ENCODE peak calls at places on chromosome 15, in five cellular contexts. T is H9, W is neuronal stem cell, X is H1, Y is trophoblast cell. Z is an unnamed sample.

GRCh38 chr15:56272474-56272873 is 28.8 kb upstream of the RFX7 start:
- DNase-seq in T (no peak), Y (no peak), W (no peak), X (no peak), Z (no peak)

GRCh38 chr15:63405683-63406456 is 24.2 kb upstream of the CA12 start:
- DNase-seq in T (no peak), W (no peak), X (no peak), Y (no peak), Z (no peak)

GRCh38 chr15:63600001-63600645 is 2.9 kb downstream of the FBXL22 start:
- DNase-seq in Y (no peak), W (peak; percentile 36), X (no peak), T (peak; percentile 51), Z (no peak)

GRCh38 chr15:66483131-66483566 is 14.4 kb downstream of the SNAPC5 start:
- DNase-seq in Y (no peak), W (no peak), X (no peak), T (no peak), Z (peak; percentile 69)

GRCh38 chr15:47119349-47119748 is 598.0 kb upstream of the SEMA6D start:
- DNase-seq in W (no peak), X (no peak), Y (no peak), T (no peak), Z (no peak)

GRCh38 chr15:68503791-68504720 is 72.1 kb upstream of the ITGA11 start:
- DNase-seq in Y (no peak), X (no peak), W (no peak), T (peak; percentile 25), Z (peak; percentile 29)

GRCh38 chr15:68526269-68526668 is 52.5 kb upstream of the CORO2B start:
- DNase-seq in T (no peak), W (no peak), X (no peak), Y (no peak), Z (no peak)

GRCh38 chr15:39488498-39488897 is 92.4 kb upstream of the THBS1 start:
- DNase-seq in W (no peak), Y (no peak), T (no peak), X (no peak), Z (peak; percentile 46)

GRCh38 chr15:76866716-76867321 is 38.3 kb downstream of the SCAPER start:
- DNase-seq in T (no peak), W (peak; percentile 9), X (no peak), Y (peak; percentile 16), Z (peak; percentile 56)

GRCh38 chr15:69795601-69796000 is 302.1 kb downstream of the TLE3 start:
- DNase-seq in X (no peak), W (no peak), T (peak; percentile 12), Y (no peak), Z (no peak)

GRCh38 chr15:69794643-69795461 is 302.9 kb downstream of the TLE3 start:
- DNase-seq in X (no peak), W (no peak), Y (peak; percentile 16), T (peak; percentile 22), Z (peak; percentile 69)

GRCh38 chr15:69797615-69798014 is 300.1 kb downstream of the TLE3 start:
- DNase-seq in W (no peak), T (no peak), Y (no peak), X (no peak), Z (no peak)

GRCh38 chr15:69798481-69799315 is 299.0 kb downstream of the TLE3 start:
- DNase-seq in T (peak; percentile 14), W (no peak), Y (no peak), X (no peak), Z (peak; percentile 36)

GRCh38 chr15:69797051-69797595 is 300.6 kb downstream of the TLE3 start:
- DNase-seq in T (peak; percentile 8), Y (no peak), X (no peak), W (no peak), Z (no peak)
- H2BK12ac ChIP-seq in T (no peak overlapping the region), Y (no peak overlapping the region), X (no peak overlapping the region), W (no peak overlapping the region), Z (no peak overlapping the region)

GRCh38 chr15:84908564-84908963 is 24.1 kb downstream of the SLC28A1 start:
- DNase-seq in T (no peak), W (no peak), Y (no peak), X (no peak), Z (no peak)

GRCh38 chr15:84907731-84908130 is 23.3 kb downstream of the SLC28A1 start:
- DNase-seq in X (no peak), W (no peak), T (no peak), Y (no peak), Z (no peak)

GRCh38 chr15:84903751-84904150 is 19.3 kb downstream of the SLC28A1 start:
- DNase-seq in W (no peak), T (no peak), Y (no peak), X (no peak), Z (no peak)

GRCh38 chr15:84904409-84904808 is 19.9 kb downstream of the SLC28A1 start:
- DNase-seq in W (no peak), T (no peak), X (no peak), Y (no peak), Z (no peak)

GRCh38 chr15:84905016-84905916 is 20.8 kb downstream of the SLC28A1 start:
- DNase-seq in Y (no peak), X (no peak), T (no peak), W (no peak), Z (no peak)
- H2AK5ac ChIP-seq in Y (peak overlapping the region; percentile 58), X (no peak overlapping the region), T (no peak overlapping the region), W (no peak overlapping the region), Z (no peak overlapping the region)

GRCh38 chr15:82970696-82971095 is 15.3 kb upstream of the RAMAC start:
- DNase-seq in W (no peak), X (no peak), T (no peak), Y (no peak), Z (no peak)
- H3K4ac ChIP-seq in W (no peak overlapping the region), X (no peak overlapping the region), T (no peak overlapping the region), Y (no peak overlapping the region), Z (no peak overlapping the region)

GRCh38 chr15:98809273-98809672 is 160.9 kb downstream of the IGF1R start:
- DNase-seq in T (no peak), X (no peak), W (no peak), Y (no peak), Z (no peak)
- H2BK12ac ChIP-seq in T (no peak overlapping the region), X (no peak overlapping the region), W (no peak overlapping the region), Y (no peak overlapping the region), Z (no peak overlapping the region)

GRCh38 chr15:69587731-69588130 is 135.1 kb downstream of the RPLP1 start:
- DNase-seq in T (no peak), Y (no peak), X (no peak), W (no peak), Z (no peak)

GRCh38 chr15:69590201-69590600 is 137.6 kb downstream of the RPLP1 start:
- DNase-seq in W (no peak), T (no peak), Y (no peak), X (no peak), Z (no peak)

GRCh38 chr15:69585937-69586336 is 133.3 kb downstream of the RPLP1 start:
- DNase-seq in T (no peak), Y (no peak), W (no peak), X (no peak), Z (no peak)

GRCh38 chr15:69583627-69584026 is 131.0 kb downstream of the RPLP1 start:
- DNase-seq in T (no peak), Y (no peak), X (no peak), W (no peak), Z (no peak)

GRCh38 chr15:69586721-69587120 is 134.1 kb downstream of the RPLP1 start:
- DNase-seq in X (no peak), T (no peak), W (no peak), Y (no peak), Z (no peak)
- H2AK5ac ChIP-seq in X (no peak overlapping the region), T (no peak overlapping the region), W (no peak overlapping the region), Y (no peak overlapping the region), Z (no peak overlapping the region)

GRCh38 chr15:28956491-28956890 is 70.7 kb downstream of the APBA2 start:
- DNase-seq in Y (no peak), W (no peak), X (no peak), T (no peak), Z (no peak)

GRCh38 chr15:28955160-28955502 is 69.4 kb downstream of the APBA2 start:
- DNase-seq in Y (no peak), T (peak; percentile 11), W (no peak), X (no peak), Z (peak; percentile 85)

GRCh38 chr15:28957606-28958498 is 72.1 kb downstream of the APBA2 start:
- DNase-seq in T (no peak), W (no peak), X (no peak), Y (no peak), Z (no peak)

GRCh38 chr15:28954466-28955159 is 68.8 kb downstream of the APBA2 start:
- DNase-seq in W (no peak), T (peak; percentile 22), X (no peak), Y (no peak), Z (no peak)

DNA sequence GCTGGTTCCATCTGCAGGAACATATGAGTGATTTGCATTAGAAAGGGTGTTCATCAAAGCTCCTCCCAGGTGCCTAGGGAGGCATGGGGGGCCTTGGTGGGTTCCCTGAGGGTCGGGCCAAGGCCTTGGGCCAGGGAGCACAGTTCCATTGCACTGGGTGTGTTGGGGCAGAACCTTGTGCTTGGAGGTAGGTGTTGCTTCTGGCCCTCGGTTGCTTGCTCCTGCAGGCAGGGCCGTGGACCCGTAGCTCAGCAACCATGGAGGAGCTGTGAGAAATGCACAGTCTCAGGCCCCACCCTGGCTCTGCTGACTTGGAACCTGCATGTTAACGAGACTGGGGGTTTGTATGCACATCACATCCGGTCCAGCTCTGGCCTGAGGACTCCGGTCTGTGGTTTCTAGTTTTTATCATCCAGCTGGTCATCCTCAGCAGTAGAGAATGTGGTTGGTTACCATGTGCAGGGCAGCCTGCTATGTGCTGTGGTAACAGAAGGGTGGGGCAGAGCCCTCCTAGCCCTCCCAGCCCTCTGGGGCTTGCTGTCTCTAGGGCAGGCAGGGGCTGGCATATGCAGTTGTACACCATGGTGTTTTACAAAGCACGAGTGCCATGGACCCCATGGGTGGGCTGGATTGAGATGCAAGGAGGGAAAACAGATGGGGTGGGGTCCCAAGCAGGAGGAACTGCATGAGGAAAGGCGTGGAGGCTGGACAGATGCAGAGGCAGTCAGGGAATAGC is 70.1 kb downstream of the APBA2 start:
- DNase-seq in W (no peak), Y (no peak), X (no peak), T (no peak), Z (peak; percentile 92)
- H3K4ac ChIP-seq in W (no peak overlapping the region), Y (no peak overlapping the region), X (no peak overlapping the region), T (no peak overlapping the region), Z (peak overlapping the region; percentile 92)